ENCODE peak calls at places on chromosome 14, in seven cellular contexts. One of them, this sample, is unnamed.

GRCh38 chr14:56241441-56241840 is 123.2 kb downstream of the PELI2 start:
- DNase-seq in colonic mucosa: no peak
- DNase-seq in HCEC 1CT: peak
- DNase-seq in midbrain: no peak
- DNase-seq in NCI-H1105: no peak
- DNase-seq in KG1: no peak
- DNase-seq in stimulated activated CD4-positive, alpha-beta T cell treated with anti-CD3 and anti-CD28 coated beads, Interleukin-2, amount 100 ng/mL, for 24 hours: no peak
- DNase-seq in this sample: no peak

GRCh38 chr14:55071870-55072640 is 20.6 kb downstream of the MAPK1IP1L start:
- DNase-seq in colonic mucosa: no peak
- DNase-seq in HCEC 1CT: peak
- DNase-seq in midbrain: peak
- DNase-seq in NCI-H1105: no peak
- DNase-seq in KG1: no peak
- DNase-seq in stimulated activated CD4-positive, alpha-beta T cell treated with anti-CD3 and anti-CD28 coated beads, Interleukin-2, amount 100 ng/mL, for 24 hours: no peak
- DNase-seq in this sample: no peak

GRCh38 chr14:94056579-94057308 is 24.3 kb downstream of the DDX24 start:
- DNase-seq in colonic mucosa: no peak
- DNase-seq in HCEC 1CT: no peak
- DNase-seq in midbrain: no peak
- DNase-seq in NCI-H1105: no peak
- DNase-seq in KG1: no peak
- DNase-seq in stimulated activated CD4-positive, alpha-beta T cell treated with anti-CD3 and anti-CD28 coated beads, Interleukin-2, amount 100 ng/mL, for 24 hours: peak
- DNase-seq in this sample: no peak

GRCh38 chr14:50173891-50174290 is 57.5 kb downstream of the SOS2 start:
- DNase-seq in colonic mucosa: no peak
- DNase-seq in HCEC 1CT: peak
- DNase-seq in midbrain: no peak
- DNase-seq in NCI-H1105: no peak
- DNase-seq in KG1: no peak
- DNase-seq in stimulated activated CD4-positive, alpha-beta T cell treated with anti-CD3 and anti-CD28 coated beads, Interleukin-2, amount 100 ng/mL, for 24 hours: no peak
- DNase-seq in this sample: no peak

GRCh38 chr14:51044961-51045360 is 49.9 kb downstream of the TRIM9 start:
- DNase-seq in colonic mucosa: no peak
- DNase-seq in HCEC 1CT: no peak
- DNase-seq in midbrain: no peak
- DNase-seq in NCI-H1105: no peak
- DNase-seq in KG1: no peak
- DNase-seq in stimulated activated CD4-positive, alpha-beta T cell treated with anti-CD3 and anti-CD28 coated beads, Interleukin-2, amount 100 ng/mL, for 24 hours: no peak
- DNase-seq in this sample: no peak

GRCh38 chr14:60257862-60258261 is 8.8 kb downstream of the PPM1A start:
- DNase-seq in colonic mucosa: no peak
- DNase-seq in HCEC 1CT: no peak
- DNase-seq in midbrain: no peak
- DNase-seq in NCI-H1105: no peak
- DNase-seq in KG1: no peak
- DNase-seq in stimulated activated CD4-positive, alpha-beta T cell treated with anti-CD3 and anti-CD28 coated beads, Interleukin-2, amount 100 ng/mL, for 24 hours: no peak
- DNase-seq in this sample: no peak

GRCh38 chr14:79375336-79375735 is 836.0 kb downstream of the DIO2 start:
- DNase-seq in colonic mucosa: no peak
- DNase-seq in HCEC 1CT: no peak
- DNase-seq in midbrain: no peak
- DNase-seq in NCI-H1105: no peak
- DNase-seq in KG1: no peak
- DNase-seq in stimulated activated CD4-positive, alpha-beta T cell treated with anti-CD3 and anti-CD28 coated beads, Interleukin-2, amount 100 ng/mL, for 24 hours: no peak
- DNase-seq in this sample: no peak

GRCh38 chr14:69687963-69688649 is 76.7 kb downstream of the SUSD6 start:
- DNase-seq in colonic mucosa: no peak
- DNase-seq in HCEC 1CT: no peak
- DNase-seq in midbrain: peak
- DNase-seq in NCI-H1105: peak
- DNase-seq in KG1: no peak
- DNase-seq in stimulated activated CD4-positive, alpha-beta T cell treated with anti-CD3 and anti-CD28 coated beads, Interleukin-2, amount 100 ng/mL, for 24 hours: no peak
- DNase-seq in this sample: no peak

GRCh38 chr14:57833304-57833703 is 32.6 kb downstream of the SLC35F4 start:
- DNase-seq in colonic mucosa: no peak
- DNase-seq in HCEC 1CT: peak
- DNase-seq in midbrain: no peak
- DNase-seq in NCI-H1105: no peak
- DNase-seq in KG1: no peak
- DNase-seq in stimulated activated CD4-positive, alpha-beta T cell treated with anti-CD3 and anti-CD28 coated beads, Interleukin-2, amount 100 ng/mL, for 24 hours: no peak
- DNase-seq in this sample: no peak

GRCh38 chr14:104688755-104689619 is at the start of gene INF2:
- DNase-seq in colonic mucosa: peak
- DNase-seq in HCEC 1CT: peak
- DNase-seq in midbrain: peak
- DNase-seq in NCI-H1105: peak
- DNase-seq in KG1: no peak
- DNase-seq in stimulated activated CD4-positive, alpha-beta T cell treated with anti-CD3 and anti-CD28 coated beads, Interleukin-2, amount 100 ng/mL, for 24 hours: peak
- DNase-seq in this sample: peak

GRCh38 chr14:101174980-101175606 is 271.6 kb upstream of the RTL1 start:
- DNase-seq in colonic mucosa: no peak
- DNase-seq in HCEC 1CT: no peak
- DNase-seq in midbrain: no peak
- DNase-seq in NCI-H1105: peak
- DNase-seq in KG1: no peak
- DNase-seq in stimulated activated CD4-positive, alpha-beta T cell treated with anti-CD3 and anti-CD28 coated beads, Interleukin-2, amount 100 ng/mL, for 24 hours: no peak
- DNase-seq in this sample: no peak

GRCh38 chr14:60430276-60430675 is 55.6 kb downstream of the C14orf39 start:
- DNase-seq in colonic mucosa: no peak
- DNase-seq in HCEC 1CT: no peak
- DNase-seq in midbrain: no peak
- DNase-seq in NCI-H1105: no peak
- DNase-seq in KG1: no peak
- DNase-seq in stimulated activated CD4-positive, alpha-beta T cell treated with anti-CD3 and anti-CD28 coated beads, Interleukin-2, amount 100 ng/mL, for 24 hours: no peak
- DNase-seq in this sample: no peak

GRCh38 chr14:62364161-62364560 is 601.9 kb downstream of the SNAPC1 start:
- DNase-seq in colonic mucosa: no peak
- DNase-seq in HCEC 1CT: no peak
- DNase-seq in midbrain: no peak
- DNase-seq in NCI-H1105: no peak
- DNase-seq in KG1: no peak
- DNase-seq in stimulated activated CD4-positive, alpha-beta T cell treated with anti-CD3 and anti-CD28 coated beads, Interleukin-2, amount 100 ng/mL, for 24 hours: no peak
- DNase-seq in this sample: no peak

GRCh38 chr14:105292810-105293711 is 7.7 kb downstream of the BRF1 start:
- DNase-seq in colonic mucosa: no peak
- DNase-seq in HCEC 1CT: no peak
- DNase-seq in midbrain: no peak
- DNase-seq in NCI-H1105: no peak
- DNase-seq in KG1: peak
- DNase-seq in stimulated activated CD4-positive, alpha-beta T cell treated with anti-CD3 and anti-CD28 coated beads, Interleukin-2, amount 100 ng/mL, for 24 hours: peak
- DNase-seq in this sample: no peak

GRCh38 chr14:102011631-102012030 is 47.3 kb downstream of the DYNC1H1 start:
- DNase-seq in colonic mucosa: no peak
- DNase-seq in HCEC 1CT: no peak
- DNase-seq in midbrain: no peak
- DNase-seq in NCI-H1105: no peak
- DNase-seq in KG1: no peak
- DNase-seq in stimulated activated CD4-positive, alpha-beta T cell treated with anti-CD3 and anti-CD28 coated beads, Interleukin-2, amount 100 ng/mL, for 24 hours: no peak
- DNase-seq in this sample: no peak

GRCh38 chr14:51938137-51938536 is 51.2 kb upstream of the RTRAF start:
- DNase-seq in colonic mucosa: no peak
- DNase-seq in HCEC 1CT: no peak
- DNase-seq in midbrain: no peak
- DNase-seq in NCI-H1105: no peak
- DNase-seq in KG1: no peak
- DNase-seq in stimulated activated CD4-positive, alpha-beta T cell treated with anti-CD3 and anti-CD28 coated beads, Interleukin-2, amount 100 ng/mL, for 24 hours: no peak
- DNase-seq in this sample: no peak

GRCh38 chr14:54686219-54686870 is 119.4 kb downstream of the SAMD4A start:
- DNase-seq in colonic mucosa: peak
- DNase-seq in HCEC 1CT: peak
- DNase-seq in midbrain: peak
- DNase-seq in NCI-H1105: no peak
- DNase-seq in KG1: no peak
- DNase-seq in stimulated activated CD4-positive, alpha-beta T cell treated with anti-CD3 and anti-CD28 coated beads, Interleukin-2, amount 100 ng/mL, for 24 hours: no peak
- DNase-seq in this sample: no peak

GRCh38 chr14:54715244-54715643 is 148.3 kb downstream of the SAMD4A start:
- DNase-seq in colonic mucosa: no peak
- DNase-seq in HCEC 1CT: peak
- DNase-seq in midbrain: no peak
- DNase-seq in NCI-H1105: no peak
- DNase-seq in KG1: no peak
- DNase-seq in stimulated activated CD4-positive, alpha-beta T cell treated with anti-CD3 and anti-CD28 coated beads, Interleukin-2, amount 100 ng/mL, for 24 hours: no peak
- DNase-seq in this sample: no peak

GRCh38 chr14:24114536-24115450 is at the start of the genes DCAF11 and NRL:
- DNase-seq in colonic mucosa: peak
- DNase-seq in HCEC 1CT: peak
- DNase-seq in midbrain: peak
- DNase-seq in NCI-H1105: peak
- DNase-seq in KG1: peak
- DNase-seq in stimulated activated CD4-positive, alpha-beta T cell treated with anti-CD3 and anti-CD28 coated beads, Interleukin-2, amount 100 ng/mL, for 24 hours: peak
- DNase-seq in this sample: peak

GRCh38 chr14:91419044-91419397 is 1.4 kb upstream of the CCDC88C start:
- DNase-seq in colonic mucosa: no peak
- DNase-seq in HCEC 1CT: no peak
- DNase-seq in midbrain: no peak
- DNase-seq in NCI-H1105: no peak
- DNase-seq in KG1: no peak
- DNase-seq in stimulated activated CD4-positive, alpha-beta T cell treated with anti-CD3 and anti-CD28 coated beads, Interleukin-2, amount 100 ng/mL, for 24 hours: no peak
- DNase-seq in this sample: no peak

GRCh38 chr14:100680439-100681051 is 46.1 kb upstream of the DLK1 start:
- DNase-seq in colonic mucosa: no peak
- DNase-seq in HCEC 1CT: no peak
- DNase-seq in midbrain: no peak
- DNase-seq in NCI-H1105: no peak
- DNase-seq in KG1: no peak
- DNase-seq in stimulated activated CD4-positive, alpha-beta T cell treated with anti-CD3 and anti-CD28 coated beads, Interleukin-2, amount 100 ng/mL, for 24 hours: no peak
- DNase-seq in this sample: no peak

GRCh38 chr14:101518611-101519048 is 42.7 kb upstream of the DIO3 start:
- DNase-seq in colonic mucosa: peak
- DNase-seq in HCEC 1CT: no peak
- DNase-seq in midbrain: peak
- DNase-seq in NCI-H1105: no peak
- DNase-seq in KG1: no peak
- DNase-seq in stimulated activated CD4-positive, alpha-beta T cell treated with anti-CD3 and anti-CD28 coated beads, Interleukin-2, amount 100 ng/mL, for 24 hours: no peak
- DNase-seq in this sample: no peak

GRCh38 chr14:99819514-99819913 is 26.3 kb downstream of the EML1 start:
- DNase-seq in colonic mucosa: no peak
- DNase-seq in HCEC 1CT: no peak
- DNase-seq in midbrain: no peak
- DNase-seq in NCI-H1105: no peak
- DNase-seq in KG1: no peak
- DNase-seq in stimulated activated CD4-positive, alpha-beta T cell treated with anti-CD3 and anti-CD28 coated beads, Interleukin-2, amount 100 ng/mL, for 24 hours: peak
- DNase-seq in this sample: no peak

GRCh38 chr14:53874704-53875103 is 81.9 kb downstream of the BMP4 start:
- DNase-seq in colonic mucosa: no peak
- DNase-seq in HCEC 1CT: no peak
- DNase-seq in midbrain: no peak
- DNase-seq in NCI-H1105: no peak
- DNase-seq in KG1: no peak
- DNase-seq in stimulated activated CD4-positive, alpha-beta T cell treated with anti-CD3 and anti-CD28 coated beads, Interleukin-2, amount 100 ng/mL, for 24 hours: no peak
- DNase-seq in this sample: no peak

GRCh38 chr14:96098309-96098998 is 59.3 kb downstream of the C14orf132 start:
- DNase-seq in colonic mucosa: peak
- DNase-seq in HCEC 1CT: peak
- DNase-seq in midbrain: peak
- DNase-seq in NCI-H1105: peak
- DNase-seq in KG1: no peak
- DNase-seq in stimulated activated CD4-positive, alpha-beta T cell treated with anti-CD3 and anti-CD28 coated beads, Interleukin-2, amount 100 ng/mL, for 24 hours: peak
- DNase-seq in this sample: peak